ENCODE peak calls at places on chromosome 3, in eight cellular contexts. Q is GM23338, T is stomach, G is K562, F is sigmoid colon, R is H1, K is HCT116, S is HL-60. H is an unnamed sample.

GRCh38 chr3:113698891-113699465 is 2.5 kb upstream of the USF3 start:
- DNase-seq in G (no peak), T (no peak), R (peak), F (no peak), Q (peak), K (no peak), S (no peak), H (no peak)

GRCh38 chr3:58271901-58272501 is 34.0 kb upstream of the RPP14 start:
- DNase-seq in R (no peak), T (peak), G (no peak), Q (no peak), K (peak), S (peak), F (no peak), H (no peak)

GRCh38 chr3:197031315-197032285 is 2.0 kb upstream of the MELTF start:
- DNase-seq in F (peak), R (no peak), T (peak), K (peak), S (peak), Q (no peak), G (peak), H (no peak)

GRCh38 chr3:58009026-58009748 is 965 bp downstream of the FLNB start:
- DNase-seq in K (no peak), F (peak), S (no peak), R (peak), G (peak), T (peak), Q (peak), H (no peak)

GRCh38 chr3:23405081-23405480 is 202.0 kb downstream of the UBE2E2 start:
- DNase-seq in G (no peak), F (no peak), T (no peak), K (no peak), R (no peak), S (no peak), Q (no peak), H (no peak)

GRCh38 chr3:167110906-167111305 is 269.2 kb downstream of the ZBBX start:
- DNase-seq in K (no peak), Q (peak), F (no peak), R (no peak), G (no peak), S (no peak), T (no peak), H (no peak)

GRCh38 chr3:191774485-191774884 is 313.5 kb downstream of the PYDC2 start:
- DNase-seq in K (peak), F (no peak), G (no peak), S (no peak), R (no peak), Q (no peak), T (no peak), H (peak)

GRCh38 chr3:156751461-156752025 is 74.6 kb upstream of the LEKR1 start:
- DNase-seq in S (no peak), T (no peak), K (no peak), F (no peak), G (no peak), R (peak), Q (peak), H (peak)

GRCh38 chr3:112351823-112352222 is 18.9 kb downstream of the CD200 start:
- DNase-seq in Q (peak), F (no peak), R (no peak), K (no peak), G (no peak), T (no peak), S (no peak), H (no peak)

GRCh38 chr3:134709563-134710312 is 58.9 kb upstream of the KY start:
- DNase-seq in F (no peak), Q (peak), T (no peak), K (no peak), G (no peak), S (no peak), R (no peak), H (no peak)

GRCh38 chr3:120113128-120114116 is 19.2 kb upstream of the GSK3B start:
- DNase-seq in T (peak), R (no peak), K (peak), G (no peak), Q (no peak), S (no peak), F (no peak), H (no peak)

GRCh38 chr3:23202203-23202920 is 765 bp upstream of the UBE2E2 start:
- DNase-seq in Q (peak), R (peak), S (no peak), F (no peak), T (peak), K (no peak), G (no peak), H (no peak)

GRCh38 chr3:127751163-127751621 is 71.1 kb downstream of the MGLL start:
- DNase-seq in F (no peak), K (no peak), S (no peak), G (no peak), R (no peak), Q (no peak), T (peak), H (no peak)
- H3K4me3 ChIP-seq in F (no peak), K (no peak), S (no peak), G (no peak), R (no peak), Q (no peak), T (no peak), H (no peak)

DNA sequence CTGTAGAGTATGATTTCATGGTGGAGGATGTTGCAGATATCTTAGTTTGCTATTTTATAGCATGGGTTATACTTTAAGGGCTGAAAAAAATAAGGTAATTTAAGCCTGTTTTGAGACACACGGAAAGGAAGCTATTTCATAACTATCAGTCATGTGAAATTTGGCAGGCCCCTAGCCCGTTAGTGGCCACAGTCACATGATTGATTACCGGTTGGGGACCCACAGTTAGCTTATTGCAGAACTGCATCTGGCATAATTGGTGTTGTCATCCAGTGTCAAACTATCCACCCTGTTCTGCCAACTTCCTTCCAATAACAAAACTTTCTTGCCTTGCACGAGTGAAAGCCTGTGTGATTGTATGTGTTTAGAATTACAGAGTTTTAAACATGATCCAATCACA is 35.2 kb downstream of the FNDC3B start:
- DNase-seq in R (no peak), G (no peak), F (peak), S (peak), T (no peak), Q (no peak), K (no peak), H (no peak)
- TF ChIP-seq POLR2AphosphoS5 in R (no peak), G (no peak), F (no peak), S (peak), T (no peak), Q (no peak), K (no peak), H (no peak)

GRCh38 chr3:184942735-184943134 is 130.8 kb downstream of the VPS8 start:
- DNase-seq in F (no peak), R (no peak), S (no peak), K (no peak), G (no peak), Q (no peak), T (no peak), H (no peak)
- H3K27ac ChIP-seq in F (no peak), R (no peak), S (no peak), K (no peak), G (no peak), Q (no peak), T (no peak), H (no peak)

DNA sequence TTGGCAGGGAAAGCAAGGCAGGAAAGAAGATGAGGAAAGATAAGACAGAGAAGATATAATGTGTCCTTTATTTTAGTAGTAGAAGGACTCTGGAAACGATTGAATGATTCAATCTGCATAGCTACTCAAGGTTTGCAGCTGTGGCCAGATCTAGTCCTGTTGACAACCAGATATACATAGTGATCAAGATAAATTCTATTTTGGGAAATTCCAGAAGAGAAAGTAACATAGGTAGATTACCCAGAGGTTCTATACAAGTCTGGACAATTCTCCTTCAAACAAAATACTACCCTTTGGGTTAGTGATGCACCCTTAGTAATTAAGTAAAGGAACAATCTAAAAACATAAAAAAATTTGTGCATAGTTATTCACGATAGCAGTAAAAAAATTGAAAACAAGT is 9.4 kb downstream of the TERC start:
- DNase-seq in G (no peak), T (no peak), S (no peak), F (no peak), R (no peak), Q (no peak), K (no peak), H (no peak)
- H3K4me3 ChIP-seq in G (no peak), T (no peak), S (no peak), F (no peak), R (no peak), Q (no peak), K (no peak), H (no peak)

DNA sequence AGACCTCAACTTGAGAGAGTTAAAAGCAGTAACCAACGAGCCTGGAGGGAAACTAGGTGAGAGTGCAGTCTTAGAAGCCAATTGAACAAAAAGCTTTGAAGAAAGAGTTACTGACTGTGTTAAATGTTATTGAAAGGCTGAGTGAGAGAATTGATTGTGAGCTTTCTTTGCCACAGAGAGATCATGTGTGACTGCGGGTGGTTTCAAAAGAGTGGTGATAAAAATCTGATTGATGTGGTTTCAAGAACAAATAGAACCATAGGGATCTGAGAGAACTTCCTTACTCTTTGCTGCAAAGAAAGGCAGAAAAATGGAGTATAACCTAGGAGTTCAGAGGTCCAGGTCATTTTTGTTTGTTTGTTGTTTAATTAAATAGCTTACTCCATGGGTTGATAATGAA is 759.9 kb upstream of the ALCAM start:
- DNase-seq in S (no peak), F (no peak), R (no peak), K (no peak), Q (no peak), G (no peak), T (peak), H (no peak)
- TF ChIP-seq POLR2AphosphoS5 in S (no peak), F (no peak), R (no peak), K (no peak), Q (no peak), G (no peak), T (no peak), H (no peak)

DNA sequence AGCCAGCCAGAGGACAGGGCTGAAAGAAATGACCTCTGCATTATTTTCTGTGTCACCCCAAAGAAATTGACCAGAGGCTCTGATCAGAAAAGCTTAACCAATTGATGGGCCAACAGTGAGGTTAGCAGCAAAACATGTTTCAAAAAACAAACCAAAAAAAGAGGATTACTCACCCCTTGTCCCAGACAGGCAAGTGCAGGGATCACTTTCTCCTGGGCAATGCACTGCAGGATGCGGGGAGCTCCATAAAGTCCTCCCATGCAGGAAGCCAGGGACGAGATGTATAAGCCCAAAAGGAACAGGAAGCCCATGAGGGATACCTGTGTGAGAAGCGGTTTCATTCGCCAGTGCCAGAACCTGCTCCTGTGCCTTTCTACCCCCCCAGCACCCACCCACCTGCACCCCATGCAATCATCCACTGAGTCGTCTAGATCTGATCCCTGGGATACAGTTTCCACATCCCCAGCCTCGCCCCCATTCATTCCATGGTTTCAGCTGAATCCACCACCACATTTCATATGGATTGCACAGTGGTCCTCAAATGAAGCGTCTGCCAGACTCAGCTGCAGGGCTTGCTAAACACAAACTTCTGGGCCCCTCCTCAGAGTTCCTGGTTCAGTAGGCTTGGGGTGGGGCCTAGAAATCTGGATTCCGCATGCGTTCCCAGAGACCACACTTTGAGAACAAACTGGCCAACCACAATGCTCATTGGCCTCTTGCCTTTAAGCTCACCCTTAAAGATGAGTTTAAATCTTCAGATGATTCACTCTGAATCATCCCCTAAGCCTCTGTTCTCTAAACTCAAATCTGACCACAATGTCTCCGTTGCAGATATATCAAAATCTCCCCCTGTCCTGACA is 54.4 kb upstream of the HEG1 start:
- DNase-seq in T (no peak), Q (no peak), S (peak), R (peak), F (no peak), K (peak), G (no peak), H (no peak)
- H3K27ac ChIP-seq in T (no peak), Q (no peak), S (no peak), R (no peak), F (no peak), K (no peak), G (no peak), H (no peak)

H was measured in SK-N-MC.